ENCODE peak calls at places on chromosomes 7 and 10, in seven cellular contexts. G is EL; Y is caudate nucleus; F is naive thymus-derived CD8-positive, alpha-beta T cell; K is COR-L47; R is activated naive CD4-positive, alpha-beta T cell; S is activated T-helper 1 cell treated with anti-CD3 and anti-CD28 coated beads, Interleukin-2, amount 50 U/mL, for 16 hours. O is an unnamed sample.

GRCh38 chr7:35508623-35509400 is 186.1 kb downstream of the HERPUD2 start:
- DNase-seq in G (no peak), Y (no peak), F (no peak), K (no peak), R (no peak), S (no peak), O (no peak)

GRCh38 chr7:32588657-32589056 is 93.4 kb downstream of the AVL9 start:
- DNase-seq in G (peak), Y (no peak), F (no peak), K (no peak), R (no peak), S (no peak), O (peak)

GRCh38 chr7:13265271-13265670 is 577.8 kb downstream of the ARL4A start:
- DNase-seq in G (no peak), Y (no peak), F (no peak), K (no peak), R (no peak), S (no peak), O (no peak)

GRCh38 chr7:101165075-101165957 is at the start of gene VGF:
- DNase-seq in G (peak), Y (peak), F (peak), K (peak), R (peak), S (peak), O (peak)

GRCh38 chr10:124651402-124651887 is 92.7 kb downstream of the FAM53B start:
- DNase-seq in G (no peak), Y (no peak), F (no peak), K (no peak), R (no peak), S (no peak), O (no peak)

GRCh38 chr7:13731643-13732042 is 257.8 kb downstream of the ETV1 start:
- DNase-seq in G (no peak), Y (no peak), F (no peak), K (no peak), R (no peak), S (no peak), O (no peak)

GRCh38 chr10:133167693-133168616 is 7.9 kb downstream of the KNDC1 start:
- DNase-seq in G (no peak), Y (no peak), F (no peak), K (no peak), R (no peak), S (no peak), O (no peak)

GRCh38 chr10:121994429-121994881 is 5.5 kb downstream of the TACC2 start:
- DNase-seq in G (no peak), Y (peak), F (no peak), K (no peak), R (no peak), S (no peak), O (peak)

GRCh38 chr7:132777956-132778355 is 201.7 kb upstream of the PLXNA4 start:
- DNase-seq in G (no peak), Y (no peak), F (no peak), K (no peak), R (no peak), S (no peak), O (no peak)

GRCh38 chr7:33421384-33421783 is 292.0 kb downstream of the BBS9 start:
- DNase-seq in G (no peak), Y (no peak), F (no peak), K (no peak), R (no peak), S (no peak), O (no peak)

GRCh38 chr10:28561531-28561930 is 28.6 kb downstream of the WAC start:
- DNase-seq in G (no peak), Y (peak), F (no peak), K (no peak), R (no peak), S (no peak), O (no peak)

GRCh38 chr10:25177093-25177753 is 2.4 kb downstream of the GPR158 start:
- DNase-seq in G (no peak), Y (no peak), F (no peak), K (no peak), R (no peak), S (no peak), O (no peak)

GRCh38 chr10:113267616-113268015 is 285.2 kb upstream of the HABP2 start:
- DNase-seq in G (peak), Y (no peak), F (no peak), K (no peak), R (no peak), S (no peak), O (no peak)

GRCh38 chr10:89580243-89580642 is 44.8 kb upstream of the SLC16A12 start:
- DNase-seq in G (no peak), Y (no peak), F (no peak), K (no peak), R (no peak), S (no peak), O (no peak)

GRCh38 chr7:25947669-25948516 is 204.1 kb upstream of the NFE2L3 start:
- DNase-seq in G (no peak), Y (no peak), F (no peak), K (no peak), R (no peak), S (no peak), O (no peak)

GRCh38 chr7:1912472-1913289 is 242.6 kb downstream of the ELFN1 start:
- DNase-seq in G (peak), Y (no peak), F (no peak), K (no peak), R (no peak), S (no peak), O (no peak)

GRCh38 chr7:101542527-101543241 is 86.4 kb downstream of the MYL10 start:
- DNase-seq in G (peak), Y (peak), F (peak), K (peak), R (peak), S (peak), O (peak)

GRCh38 chr7:137878333-137878961 is 31.7 kb upstream of the DGKI start:
- DNase-seq in G (no peak), Y (no peak), F (no peak), K (no peak), R (no peak), S (no peak), O (no peak)

GRCh38 chr7:4661871-4662270 is 20.2 kb upstream of the FOXK1 start:
- DNase-seq in G (no peak), Y (no peak), F (no peak), K (no peak), R (no peak), S (no peak), O (no peak)

GRCh38 chr10:85609509-85609908 is 757.1 kb downstream of the GRID1 start:
- DNase-seq in G (no peak), Y (no peak), F (no peak), K (no peak), R (no peak), S (no peak), O (no peak)

GRCh38 chr7:50307368-50308012 is 3.0 kb downstream of the IKZF1 start:
- DNase-seq in G (no peak), Y (no peak), F (peak), K (no peak), R (peak), S (no peak), O (no peak)

GRCh38 chr7:144725070-144725469 is 110.8 kb downstream of the TPK1 start:
- DNase-seq in G (no peak), Y (no peak), F (no peak), K (no peak), R (no peak), S (no peak), O (no peak)

GRCh38 chr10:130984686-130985085 is 326.8 kb downstream of the TCERG1L start:
- DNase-seq in G (no peak), Y (no peak), F (no peak), K (no peak), R (no peak), S (no peak), O (no peak)

GRCh38 chr10:34696423-34696822 is 118.7 kb downstream of the PARD3 start:
- DNase-seq in G (peak), Y (no peak), F (no peak), K (no peak), R (no peak), S (no peak), O (peak)

GRCh38 chr7:47570649-47571050 is 11.3 kb downstream of the TNS3 start:
- DNase-seq in G (no peak), Y (no peak), F (no peak), K (no peak), R (no peak), S (no peak), O (no peak)